ENCODE peak calls at places on chromosome 15, in nine cellular contexts. Q is NCI-H2029; M is H9; X is activated T-helper 1 cell treated with anti-CD3 and anti-CD28 coated beads, Interleukin-12 subunit alpha, Interleukin-12 subunit beta, Interleukin-2, Interleukin-4 antibody, amounts not matched to agents 30 ng/mL and 10 ng/mL and 1 ng/mL, durations not matched to agents 14 hours and 24 hours and 36 hours; Z is GM13977; G is central memory CD4-positive, alpha-beta T cell; W is suprapubic skin; C is fibroblast of mammary gland; I is right lobe of liver. B is an unnamed sample.

GRCh38 chr15:70321106-70321809 is 223.5 kb upstream of the TLE3 start:
- DNase-seq in Q (no peak), M (no peak), X (no peak), Z (no peak), G (no peak), W (no peak), C (no peak), I (no peak), B (no peak)

GRCh38 chr15:33524274-33524673 is 213.5 kb downstream of the RYR3 start:
- DNase-seq in Q (no peak), M (no peak), X (no peak), Z (no peak), G (no peak), W (no peak), C (no peak), I (no peak), B (no peak)

GRCh38 chr15:89399390-89400120 is 64.9 kb upstream of the POLG start:
- DNase-seq in Q (peak), M (peak), X (peak), Z (peak), G (peak), W (no peak), C (peak), I (no peak), B (peak)

GRCh38 chr15:26449296-26449695 is 323.6 kb downstream of the GABRB3 start:
- DNase-seq in Q (no peak), M (peak), X (no peak), Z (no peak), G (no peak), W (no peak), C (no peak), I (no peak), B (no peak)

GRCh38 chr15:34828145-34828911 is 33.0 kb upstream of the ACTC1 start:
- DNase-seq in Q (no peak), M (no peak), X (no peak), Z (no peak), G (no peak), W (no peak), C (no peak), I (no peak), B (no peak)

GRCh38 chr15:34616613-34617012 is 33.2 kb upstream of the GOLGA8B start:
- DNase-seq in Q (no peak), M (no peak), X (no peak), Z (no peak), G (no peak), W (no peak), C (peak), I (no peak), B (no peak)

GRCh38 chr15:25795712-25796111 is 67.4 kb downstream of the ATP10A start:
- DNase-seq in Q (no peak), M (peak), X (no peak), Z (no peak), G (no peak), W (no peak), C (no peak), I (no peak), B (no peak)

GRCh38 chr15:58161436-58161835 is 23.3 kb downstream of the AQP9 start:
- DNase-seq in Q (no peak), M (no peak), X (no peak), Z (no peak), G (no peak), W (no peak), C (no peak), I (no peak), B (no peak)

GRCh38 chr15:74901612-74902063 is 5.0 kb downstream of the FAM219B start:
- DNase-seq in Q (no peak), M (peak), X (peak), Z (peak), G (peak), W (no peak), C (peak), I (peak), B (peak)

GRCh38 chr15:82923744-82924143 is 28.8 kb downstream of the HOMER2 start:
- DNase-seq in Q (no peak), M (no peak), X (no peak), Z (no peak), G (no peak), W (no peak), C (no peak), I (no peak), B (no peak)

GRCh38 chr15:78149805-78150751 is 916 bp downstream of the IDH3A start:
- DNase-seq in Q (peak), M (no peak), X (no peak), Z (no peak), G (no peak), W (no peak), C (no peak), I (no peak), B (no peak)

GRCh38 chr15:48510976-48511375 is 134.5 kb downstream of the FBN1 start:
- DNase-seq in Q (no peak), M (no peak), X (no peak), Z (no peak), G (no peak), W (no peak), C (peak), I (no peak), B (no peak)

GRCh38 chr15:42955518-42955917 is 34.9 kb upstream of the TTBK2 start:
- DNase-seq in Q (no peak), M (no peak), X (no peak), Z (no peak), G (no peak), W (no peak), C (peak), I (no peak), B (no peak)

GRCh38 chr15:50850003-50850402 is 58.5 kb upstream of the AP4E1 start:
- DNase-seq in Q (no peak), M (no peak), X (no peak), Z (no peak), G (no peak), W (no peak), C (no peak), I (no peak), B (no peak)

GRCh38 chr15:57312323-57313133 is 63.8 kb upstream of the CGNL1 start:
- DNase-seq in Q (no peak), M (no peak), X (no peak), Z (no peak), G (no peak), W (no peak), C (no peak), I (peak), B (no peak)

GRCh38 chr15:59825926-59826325 is 136.8 kb upstream of the BNIP2 start:
- DNase-seq in Q (no peak), M (no peak), X (no peak), Z (no peak), G (no peak), W (no peak), C (no peak), I (no peak), B (no peak)

GRCh38 chr15:99347609-99348008 is 96.3 kb downstream of the LRRC28 start:
- DNase-seq in Q (no peak), M (no peak), X (no peak), Z (no peak), G (no peak), W (no peak), C (peak), I (no peak), B (no peak)

GRCh38 chr15:47196057-47196456 is 521.2 kb upstream of the SEMA6D start:
- DNase-seq in Q (peak), M (peak), X (peak), Z (peak), G (peak), W (peak), C (peak), I (peak), B (peak)

GRCh38 chr15:82063055-82063454 is 17.2 kb upstream of the MEX3B start:
- DNase-seq in Q (no peak), M (peak), X (no peak), Z (no peak), G (no peak), W (no peak), C (no peak), I (no peak), B (no peak)

GRCh38 chr15:52093539-52094502 is 18.8 kb downstream of the BCL2L10 start:
- DNase-seq in Q (no peak), M (no peak), X (no peak), Z (no peak), G (no peak), W (peak), C (peak), I (no peak), B (no peak)

GRCh38 chr15:31387101-31387482 is 60.5 kb downstream of the KLF13 start:
- DNase-seq in Q (no peak), M (no peak), X (no peak), Z (no peak), G (peak), W (no peak), C (no peak), I (peak), B (no peak)

GRCh38 chr15:32029862-32030781 is at the start of gene CHRNA7:
- DNase-seq in Q (no peak), M (peak), X (no peak), Z (peak), G (no peak), W (no peak), C (peak), I (peak), B (peak)

GRCh38 chr15:51368751-51369450 is 27.4 kb downstream of the GLDN start:
- DNase-seq in Q (no peak), M (no peak), X (no peak), Z (no peak), G (no peak), W (no peak), C (peak), I (no peak), B (no peak)

GRCh38 chr15:98891301-98891700 is 116.3 kb downstream of the PGPEP1L start:
- DNase-seq in Q (no peak), M (no peak), X (no peak), Z (no peak), G (no peak), W (no peak), C (no peak), I (no peak), B (no peak)

GRCh38 chr15:69666921-69667811 is 214.5 kb downstream of the RPLP1 start:
- DNase-seq in Q (no peak), M (no peak), X (no peak), Z (peak), G (no peak), W (no peak), C (no peak), I (no peak), B (peak)

GRCh38 chr15:45431502-45431901 is 53.2 kb upstream of the GATM start:
- DNase-seq in Q (no peak), M (no peak), X (no peak), Z (no peak), G (no peak), W (no peak), C (no peak), I (peak), B (no peak)

GRCh38 chr15:66981746-66982145 is 83.7 kb upstream of the SMAD3 start:
- DNase-seq in Q (no peak), M (no peak), X (no peak), Z (no peak), G (no peak), W (no peak), C (no peak), I (no peak), B (no peak)

GRCh38 chr15:51253385-51253784 is 85.0 kb downstream of the CYP19A1 start:
- DNase-seq in Q (no peak), M (no peak), X (no peak), Z (no peak), G (no peak), W (no peak), C (peak), I (no peak), B (no peak)